ENCODE peak calls at places on chromosomes 6 and 20, in nine cellular contexts. One of them, this sample, is unnamed.

GRCh38 chr6:31582230-31582601 is at the start of gene LTB:
- DNase-seq in DMS79: no peak
- DNase-seq in fibroblast of lung: no peak
- DNase-seq in nephron progenitor cell: no peak
- DNase-seq in bronchial epithelial cell: no peak
- DNase-seq in Ammon's horn: no peak
- DNase-seq in RPMI7951: no peak
- DNase-seq in WTC11: no peak
- DNase-seq in AG09319: no peak
- DNase-seq in this sample: no peak

GRCh38 chr6:165814669-165815068 is 151.6 kb upstream of the PDE10A start:
- DNase-seq in DMS79: no peak
- DNase-seq in fibroblast of lung: no peak
- DNase-seq in nephron progenitor cell: no peak
- DNase-seq in bronchial epithelial cell: no peak
- DNase-seq in Ammon's horn: no peak
- DNase-seq in RPMI7951: no peak
- DNase-seq in WTC11: no peak
- DNase-seq in AG09319: no peak
- DNase-seq in this sample: no peak

GRCh38 chr6:151876122-151876521 is 68.6 kb downstream of the ESR1 start:
- DNase-seq in DMS79: no peak
- DNase-seq in fibroblast of lung: no peak
- DNase-seq in nephron progenitor cell: no peak
- DNase-seq in bronchial epithelial cell: no peak
- DNase-seq in Ammon's horn: no peak
- DNase-seq in RPMI7951: no peak
- DNase-seq in WTC11: no peak
- DNase-seq in AG09319: no peak
- DNase-seq in this sample: no peak

GRCh38 chr6:38153511-38153910 is 334.0 kb downstream of the ZFAND3 start:
- DNase-seq in DMS79: no peak
- DNase-seq in fibroblast of lung: no peak
- DNase-seq in nephron progenitor cell: no peak
- DNase-seq in bronchial epithelial cell: no peak
- DNase-seq in Ammon's horn: no peak
- DNase-seq in RPMI7951: no peak
- DNase-seq in WTC11: peak; percentile 8
- DNase-seq in AG09319: no peak
- DNase-seq in this sample: no peak

GRCh38 chr6:82570083-82570482 is 206.5 kb downstream of the TPBG start:
- DNase-seq in DMS79: peak; percentile 32
- DNase-seq in fibroblast of lung: no peak
- DNase-seq in nephron progenitor cell: peak; percentile 8
- DNase-seq in bronchial epithelial cell: no peak
- DNase-seq in Ammon's horn: no peak
- DNase-seq in RPMI7951: no peak
- DNase-seq in WTC11: no peak
- DNase-seq in AG09319: no peak
- DNase-seq in this sample: no peak

GRCh38 chr6:17086469-17086868 is 15.4 kb upstream of the STMND1 start:
- DNase-seq in DMS79: no peak
- DNase-seq in fibroblast of lung: peak; percentile 84
- DNase-seq in nephron progenitor cell: peak; percentile 46
- DNase-seq in bronchial epithelial cell: peak; percentile 72
- DNase-seq in Ammon's horn: peak; percentile 82
- DNase-seq in RPMI7951: peak; percentile 83
- DNase-seq in WTC11: peak; percentile 29
- DNase-seq in AG09319: peak; percentile 47
- DNase-seq in this sample: peak; percentile 65

GRCh38 chr20:49634116-49634515 is 66.2 kb upstream of the PTGIS start:
- DNase-seq in DMS79: no peak
- DNase-seq in fibroblast of lung: no peak
- DNase-seq in nephron progenitor cell: no peak
- DNase-seq in bronchial epithelial cell: no peak
- DNase-seq in Ammon's horn: no peak
- DNase-seq in RPMI7951: no peak
- DNase-seq in WTC11: no peak
- DNase-seq in AG09319: no peak
- DNase-seq in this sample: no peak

GRCh38 chr20:25257130-25257529 is 9.2 kb downstream of the PYGB start:
- DNase-seq in DMS79: no peak
- DNase-seq in fibroblast of lung: no peak
- DNase-seq in nephron progenitor cell: no peak
- DNase-seq in bronchial epithelial cell: no peak
- DNase-seq in Ammon's horn: no peak
- DNase-seq in RPMI7951: no peak
- DNase-seq in WTC11: no peak
- DNase-seq in AG09319: no peak
- DNase-seq in this sample: no peak

GRCh38 chr6:56875523-56875922 is 79.4 kb upstream of the BEND6 start:
- DNase-seq in DMS79: no peak
- DNase-seq in fibroblast of lung: no peak
- DNase-seq in nephron progenitor cell: no peak
- DNase-seq in bronchial epithelial cell: no peak
- DNase-seq in Ammon's horn: no peak
- DNase-seq in RPMI7951: no peak
- DNase-seq in WTC11: no peak
- DNase-seq in AG09319: no peak
- DNase-seq in this sample: no peak

GRCh38 chr6:106757722-106758467 is 128.5 kb downstream of the QRSL1 start:
- DNase-seq in DMS79: no peak
- DNase-seq in fibroblast of lung: no peak
- DNase-seq in nephron progenitor cell: no peak
- DNase-seq in bronchial epithelial cell: no peak
- DNase-seq in Ammon's horn: no peak
- DNase-seq in RPMI7951: no peak
- DNase-seq in WTC11: no peak
- DNase-seq in AG09319: no peak
- DNase-seq in this sample: no peak

GRCh38 chr6:21402368-21402767 is 191.2 kb upstream of the SOX4 start:
- DNase-seq in DMS79: no peak
- DNase-seq in fibroblast of lung: peak; percentile 62
- DNase-seq in nephron progenitor cell: no peak
- DNase-seq in bronchial epithelial cell: no peak
- DNase-seq in Ammon's horn: no peak
- DNase-seq in RPMI7951: peak; percentile 58
- DNase-seq in WTC11: no peak
- DNase-seq in AG09319: no peak
- DNase-seq in this sample: peak; percentile 52

GRCh38 chr20:41138527-41139226 is 1.3 kb downstream of the PLCG1 start:
- DNase-seq in DMS79: no peak
- DNase-seq in fibroblast of lung: no peak
- DNase-seq in nephron progenitor cell: peak; percentile 14
- DNase-seq in bronchial epithelial cell: no peak
- DNase-seq in Ammon's horn: no peak
- DNase-seq in RPMI7951: peak; percentile 31
- DNase-seq in WTC11: no peak
- DNase-seq in AG09319: no peak
- DNase-seq in this sample: no peak

GRCh38 chr6:55675936-55676335 is 96.9 kb upstream of the HMGCLL1 start:
- DNase-seq in DMS79: no peak
- DNase-seq in fibroblast of lung: peak; percentile 81
- DNase-seq in nephron progenitor cell: no peak
- DNase-seq in bronchial epithelial cell: no peak
- DNase-seq in Ammon's horn: no peak
- DNase-seq in RPMI7951: no peak
- DNase-seq in WTC11: no peak
- DNase-seq in AG09319: no peak
- DNase-seq in this sample: no peak

GRCh38 chr6:150857062-150857905 is 8.2 kb upstream of the MTHFD1L start:
- DNase-seq in DMS79: no peak
- DNase-seq in fibroblast of lung: peak; percentile 100
- DNase-seq in nephron progenitor cell: no peak
- DNase-seq in bronchial epithelial cell: peak; percentile 93
- DNase-seq in Ammon's horn: no peak
- DNase-seq in RPMI7951: peak; percentile 88
- DNase-seq in WTC11: no peak
- DNase-seq in AG09319: peak; percentile 93
- DNase-seq in this sample: peak; percentile 94

GRCh38 chr20:10356628-10357027 is 77.4 kb downstream of the MKKS start:
- DNase-seq in DMS79: no peak
- DNase-seq in fibroblast of lung: no peak
- DNase-seq in nephron progenitor cell: no peak
- DNase-seq in bronchial epithelial cell: no peak
- DNase-seq in Ammon's horn: no peak
- DNase-seq in RPMI7951: peak; percentile 38
- DNase-seq in WTC11: no peak
- DNase-seq in AG09319: no peak
- DNase-seq in this sample: no peak

GRCh38 chr6:123520208-123520607 is 116.5 kb downstream of the TRDN start:
- DNase-seq in DMS79: no peak
- DNase-seq in fibroblast of lung: no peak
- DNase-seq in nephron progenitor cell: no peak
- DNase-seq in bronchial epithelial cell: no peak
- DNase-seq in Ammon's horn: no peak
- DNase-seq in RPMI7951: no peak
- DNase-seq in WTC11: no peak
- DNase-seq in AG09319: no peak
- DNase-seq in this sample: no peak

GRCh38 chr20:20710847-20711315 is 1.6 kb downstream of the RALGAPA2 start:
- DNase-seq in DMS79: no peak
- DNase-seq in fibroblast of lung: no peak
- DNase-seq in nephron progenitor cell: no peak
- DNase-seq in bronchial epithelial cell: peak; percentile 80
- DNase-seq in Ammon's horn: no peak
- DNase-seq in RPMI7951: no peak
- DNase-seq in WTC11: no peak
- DNase-seq in AG09319: no peak
- DNase-seq in this sample: no peak

GRCh38 chr20:36181934-36182603 is 27.5 kb downstream of the EPB41L1 start:
- DNase-seq in DMS79: no peak
- DNase-seq in fibroblast of lung: peak; percentile 74
- DNase-seq in nephron progenitor cell: no peak
- DNase-seq in bronchial epithelial cell: no peak
- DNase-seq in Ammon's horn: no peak
- DNase-seq in RPMI7951: peak; percentile 44
- DNase-seq in WTC11: no peak
- DNase-seq in AG09319: no peak
- DNase-seq in this sample: no peak

GRCh38 chr6:28393912-28394662 is 5.5 kb downstream of the ZSCAN12 start:
- DNase-seq in DMS79: no peak
- DNase-seq in fibroblast of lung: peak; percentile 30
- DNase-seq in nephron progenitor cell: no peak
- DNase-seq in bronchial epithelial cell: no peak
- DNase-seq in Ammon's horn: no peak
- DNase-seq in RPMI7951: peak; percentile 13
- DNase-seq in WTC11: no peak
- DNase-seq in AG09319: no peak
- DNase-seq in this sample: no peak

GRCh38 chr20:63085087-63085861 is 78.5 kb upstream of the BHLHE23 start:
- DNase-seq in DMS79: no peak
- DNase-seq in fibroblast of lung: no peak
- DNase-seq in nephron progenitor cell: no peak
- DNase-seq in bronchial epithelial cell: no peak
- DNase-seq in Ammon's horn: no peak
- DNase-seq in RPMI7951: no peak
- DNase-seq in WTC11: peak; percentile 17
- DNase-seq in AG09319: no peak
- DNase-seq in this sample: no peak

GRCh38 chr20:37994512-37994911 is 38.7 kb downstream of the TTI1 start:
- DNase-seq in DMS79: peak; percentile 62
- DNase-seq in fibroblast of lung: peak; percentile 60
- DNase-seq in nephron progenitor cell: no peak
- DNase-seq in bronchial epithelial cell: peak; percentile 91
- DNase-seq in Ammon's horn: no peak
- DNase-seq in RPMI7951: peak; percentile 59
- DNase-seq in WTC11: no peak
- DNase-seq in AG09319: no peak
- DNase-seq in this sample: no peak

GRCh38 chr20:17611290-17611539 is 41.3 kb downstream of the DSTN start:
- DNase-seq in DMS79: no peak
- DNase-seq in fibroblast of lung: no peak
- DNase-seq in nephron progenitor cell: no peak
- DNase-seq in bronchial epithelial cell: no peak
- DNase-seq in Ammon's horn: no peak
- DNase-seq in RPMI7951: peak; percentile 35
- DNase-seq in WTC11: no peak
- DNase-seq in AG09319: no peak
- DNase-seq in this sample: no peak

GRCh38 chr6:132937466-132937906 is 123.1 kb downstream of the RPS12 start:
- DNase-seq in DMS79: no peak
- DNase-seq in fibroblast of lung: peak; percentile 58
- DNase-seq in nephron progenitor cell: peak; percentile 73
- DNase-seq in bronchial epithelial cell: peak; percentile 74
- DNase-seq in Ammon's horn: peak; percentile 45
- DNase-seq in RPMI7951: peak; percentile 20
- DNase-seq in WTC11: peak; percentile 62
- DNase-seq in AG09319: no peak
- DNase-seq in this sample: no peak